ENCODE peak calls at places on chromosomes 5 and 9, in ten cellular contexts. A is A549, G is sigmoid colon, O is tibial nerve, P is upper lobe of left lung, C is stomach, L is SK-N-SH, S is HepG2, J is K562, E is ovary. Q is an unnamed sample.
A peak's percentile ranks its signal among the peaks of the same experiment; 100 is the strongest.

GRCh38 chr9:137757613-137758029 is 120.0 kb upstream of the CACNA1B start:
- DNase-seq in A (no peak), G (no peak), O (no peak), P (no peak), C (no peak), L (no peak), S (no peak), J (no peak), E (no peak), Q (peak; percentile 47)

GRCh38 chr5:150409638-150410523 is 2.8 kb downstream of the CD74 start:
- DNase-seq in A (peak; percentile 99), G (peak; percentile 91), O (peak; percentile 85), P (no peak), C (peak; percentile 85), L (peak; percentile 91), S (peak; percentile 77), J (peak; percentile 79), E (peak; percentile 77), Q (peak; percentile 84)

GRCh38 chr5:2754621-2755370 is 3.3 kb upstream of the IRX2 start:
- DNase-seq in A (no peak), G (no peak), O (no peak), P (peak; percentile 91), C (no peak), L (peak; percentile 38), S (no peak), J (no peak), E (no peak), Q (no peak)

GRCh38 chr9:120383611-120383998 is 196.4 kb downstream of the CDK5RAP2 start:
- DNase-seq in A (no peak), G (peak; percentile 36), O (no peak), P (peak; percentile 65), C (no peak), L (peak; percentile 41), S (no peak), J (no peak), E (no peak), Q (no peak)

GRCh38 chr5:103245773-103246172 is 12.8 kb upstream of the MACIR start:
- DNase-seq in A (no peak), G (no peak), O (no peak), P (no peak), C (no peak), L (no peak), S (no peak), J (no peak), E (no peak), Q (no peak)

GRCh38 chr5:175590471-175590881 is 67.4 kb upstream of the HRH2 start:
- DNase-seq in A (no peak), G (no peak), O (no peak), P (no peak), C (no peak), L (no peak), S (no peak), J (no peak), E (no peak), Q (no peak)

GRCh38 chr5:68093455-68094159 is 121.9 kb upstream of the PIK3R1 start:
- DNase-seq in A (no peak), G (no peak), O (no peak), P (no peak), C (no peak), L (no peak), S (no peak), J (no peak), E (no peak), Q (no peak)

GRCh38 chr9:109813310-109813709 is 33.3 kb downstream of the PALM2AKAP2 start:
- DNase-seq in A (no peak), G (no peak), O (no peak), P (no peak), C (no peak), L (no peak), S (no peak), J (no peak), E (no peak), Q (no peak)

GRCh38 chr5:65172486-65173129 is 309.1 kb downstream of the ADAMTS6 start:
- DNase-seq in A (no peak), G (no peak), O (no peak), P (no peak), C (no peak), L (no peak), S (no peak), J (no peak), E (no peak), Q (no peak)

GRCh38 chr5:138844812-138845513 is 30.2 kb downstream of the LRRTM2 start:
- DNase-seq in A (no peak), G (no peak), O (no peak), P (no peak), C (no peak), L (no peak), S (no peak), J (no peak), E (no peak), Q (no peak)

GRCh38 chr5:1793966-1794895 is 5.4 kb downstream of the MRPL36 start:
- DNase-seq in A (no peak), G (peak; percentile 48), O (no peak), P (peak; percentile 66), C (no peak), L (no peak), S (peak; percentile 52), J (no peak), E (peak; percentile 29), Q (peak; percentile 38)

GRCh38 chr5:116212225-116212624 is 127.4 kb downstream of the COMMD10 start:
- DNase-seq in A (no peak), G (no peak), O (no peak), P (no peak), C (no peak), L (no peak), S (no peak), J (no peak), E (no peak), Q (no peak)

GRCh38 chr9:84953797-84954695 is 284.5 kb downstream of the NTRK2 start:
- DNase-seq in A (peak; percentile 78), G (peak; percentile 85), O (peak; percentile 91), P (peak; percentile 87), C (peak; percentile 79), L (peak; percentile 85), S (peak; percentile 17), J (peak; percentile 77), E (peak; percentile 87), Q (peak; percentile 89)

GRCh38 chr9:132192728-132193127 is 30.9 kb downstream of the NTNG2 start:
- DNase-seq in A (no peak), G (no peak), O (no peak), P (peak; percentile 64), C (no peak), L (no peak), S (no peak), J (no peak), E (no peak), Q (no peak)

GRCh38 chr9:100579665-100580064 is 1.8 kb downstream of the CAVIN4 start:
- DNase-seq in A (no peak), G (no peak), O (no peak), P (no peak), C (no peak), L (no peak), S (no peak), J (no peak), E (no peak), Q (no peak)

GRCh38 chr9:79661279-79661678 is 89.5 kb downstream of the TLE4 start:
- DNase-seq in A (no peak), G (no peak), O (no peak), P (no peak), C (no peak), L (no peak), S (no peak), J (no peak), E (no peak), Q (no peak)

GRCh38 chr5:23994581-23995370 is 487.4 kb downstream of the PRDM9 start:
- DNase-seq in A (no peak), G (no peak), O (no peak), P (no peak), C (no peak), L (no peak), S (peak; percentile 2), J (no peak), E (no peak), Q (no peak)
- TF ChIP-seq CTCF in A (no peak), G (no peak), O (no peak), P (no peak), C (no peak), L (peak; percentile 39), S (no peak), J (no peak), E (no peak), Q (peak; percentile 15)

DNA sequence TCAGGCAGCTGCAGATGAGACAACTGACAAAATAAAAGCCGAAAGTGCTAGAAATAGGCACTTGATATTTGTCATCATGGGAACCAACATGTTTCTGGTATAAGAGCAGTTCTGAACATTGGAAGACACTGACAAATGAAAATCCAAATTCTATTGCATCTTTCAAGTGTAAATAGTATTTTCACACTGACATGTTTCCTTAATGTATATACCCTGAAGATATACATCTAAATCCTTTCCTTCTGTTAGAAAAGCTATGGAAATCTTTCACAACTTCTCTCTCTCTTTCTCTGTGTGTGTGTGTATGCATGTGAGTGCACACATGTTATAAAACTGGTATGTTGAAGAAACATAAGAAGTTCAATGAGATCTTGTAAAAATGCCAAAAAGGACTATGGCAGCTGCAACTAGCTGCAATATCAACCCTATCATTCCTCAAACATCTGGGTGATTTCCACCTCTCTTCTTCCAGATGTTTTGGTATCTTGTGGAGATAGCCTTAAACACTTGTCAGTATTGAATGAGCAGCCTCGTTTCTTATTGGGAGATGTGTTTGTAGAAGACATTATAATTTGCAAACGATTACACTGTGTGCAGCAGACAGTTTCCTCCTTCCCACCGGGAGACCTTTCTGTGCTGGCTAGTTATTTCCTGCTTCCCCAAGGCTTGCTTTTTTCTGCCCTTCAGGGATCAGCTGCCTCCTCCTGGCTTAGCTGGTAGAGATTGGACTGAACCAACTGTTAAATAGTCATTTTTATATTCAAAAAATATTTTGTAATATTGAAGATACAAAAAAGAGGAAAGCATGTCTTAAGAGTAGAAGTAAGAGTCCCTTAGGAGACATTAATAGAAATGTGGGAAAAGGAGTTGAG is 168.3 kb upstream of the MPDZ start:
- DNase-seq in A (no peak), G (no peak), O (no peak), P (no peak), C (no peak), L (no peak), S (no peak), J (no peak), E (no peak), Q (no peak)
- TF ChIP-seq EP300 in A (no peak), G (no peak), O (no peak), P (no peak), C (no peak), L (no peak), S (no peak), J (no peak), E (no peak), Q (no peak)

DNA sequence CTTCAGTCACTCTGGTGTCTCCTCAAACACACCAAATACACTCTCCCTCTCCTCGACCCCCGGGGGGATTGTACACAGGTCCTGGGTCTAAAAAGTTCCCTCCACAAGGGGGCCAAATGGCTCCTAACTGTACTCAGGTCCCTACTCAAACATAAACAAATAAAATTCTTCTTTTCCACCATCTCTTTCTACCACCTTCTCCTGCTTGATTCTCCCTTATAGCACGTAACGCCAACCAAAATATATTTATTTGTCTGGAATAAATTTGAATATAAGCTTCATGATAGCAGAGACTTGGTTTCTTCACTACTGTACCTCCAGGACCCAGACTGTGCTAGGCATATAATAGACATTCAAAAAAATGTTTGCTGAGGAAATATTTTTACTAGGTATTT is 21.4 kb downstream of the ZNF608 start:
- DNase-seq in A (no peak), G (no peak), O (no peak), P (no peak), C (no peak), L (no peak), S (no peak), J (peak; percentile 49), E (no peak), Q (no peak)
- TF ChIP-seq CTCF in A (no peak), G (no peak), O (no peak), P (no peak), C (no peak), L (peak; percentile 26), S (no peak), J (peak; percentile 53), E (no peak), Q (no peak)

GRCh38 chr5:72860499-72860898 is 44.0 kb downstream of the TNPO1 start:
- DNase-seq in A (no peak), G (no peak), O (no peak), P (no peak), C (no peak), L (no peak), S (no peak), J (no peak), E (no peak), Q (no peak)
- TF ChIP-seq EP300 in A (no peak), G (no peak), O (no peak), P (no peak), C (no peak), L (no peak), S (no peak), J (no peak), E (no peak), Q (no peak)

Q was measured in transverse colon.